ENCODE peak calls at places on chromosomes 6 and 20, in eight cellular contexts. P, M, Q, O, A, H, V and C are unnamed samples.

GRCh38 chr6:147738516-147739187 is 230.2 kb downstream of the SAMD5 start:
- DNase-seq in V (no peak), O (no peak), H (no peak), A (no peak), P (no peak), M (no peak), Q (no peak), C (no peak)

GRCh38 chr6:84466521-84466920 is 239.1 kb upstream of the CEP162 start:
- DNase-seq in P (no peak), H (no peak), M (no peak), Q (no peak), O (no peak), A (peak; percentile 57), V (no peak), C (no peak)

GRCh38 chr6:34389034-34389433 is 3.4 kb downstream of the NUDT3 start:
- DNase-seq in A (no peak), Q (no peak), M (no peak), P (no peak), V (peak; percentile 69), H (no peak), O (no peak), C (no peak)

GRCh38 chr6:515267-515666 is 123.7 kb downstream of the IRF4 start:
- DNase-seq in A (no peak), Q (no peak), O (no peak), M (no peak), H (no peak), V (no peak), P (no peak), C (no peak)

GRCh38 chr6:108526739-108527174 is 34.0 kb upstream of the FOXO3 start:
- DNase-seq in V (peak; percentile 69), A (peak; percentile 26), P (peak; percentile 16), Q (no peak), O (peak; percentile 44), M (peak; percentile 70), H (no peak), C (peak; percentile 58)

GRCh38 chr20:6780414-6780813 is 12.9 kb downstream of the BMP2 start:
- DNase-seq in O (no peak), P (no peak), H (no peak), Q (no peak), A (no peak), V (no peak), M (no peak), C (no peak)

GRCh38 chr6:136360783-136361182 is 71.1 kb upstream of the BCLAF1 start:
- DNase-seq in Q (no peak), V (no peak), O (no peak), M (no peak), A (no peak), H (no peak), P (no peak), C (no peak)

GRCh38 chr6:27149140-27149539 is 98.4 kb upstream of the PRSS16 start:
- DNase-seq in Q (no peak), P (no peak), H (peak; percentile 21), O (no peak), V (no peak), M (no peak), A (no peak), C (no peak)

GRCh38 chr6:108797951-108798671 is 50.1 kb upstream of the ARMC2 start:
- DNase-seq in Q (no peak), P (no peak), H (no peak), V (no peak), A (no peak), O (no peak), M (peak; percentile 39), C (no peak)

GRCh38 chr6:143157146-143157545 is 96.5 kb downstream of the AIG1 start:
- DNase-seq in M (no peak), P (no peak), V (no peak), O (no peak), Q (no peak), H (no peak), A (peak; percentile 41), C (peak; percentile 12)

GRCh38 chr6:158328952-158329351 is 16.7 kb downstream of the TULP4 start:
- DNase-seq in H (no peak), Q (no peak), V (no peak), M (no peak), O (no peak), P (no peak), A (no peak), C (no peak)

GRCh38 chr6:14117158-14118090 is at the start of gene CD83:
- DNase-seq in A (no peak), Q (peak; percentile 88), V (peak; percentile 87), H (peak; percentile 88), O (peak; percentile 92), P (peak; percentile 9), M (peak; percentile 81), C (peak; percentile 79)

GRCh38 chr20:47854687-47855212 is 69.5 kb upstream of the SULF2 start:
- DNase-seq in P (peak; percentile 45), Q (no peak), V (peak; percentile 71), M (no peak), A (peak; percentile 5), O (peak; percentile 57), H (no peak), C (peak; percentile 62)

GRCh38 chr6:145886228-145886956 is 71.8 kb upstream of the FBXO30 start:
- DNase-seq in Q (no peak), V (no peak), O (no peak), M (no peak), P (no peak), A (peak; percentile 74), H (no peak), C (no peak)

GRCh38 chr6:37779902-37780628 is 39.5 kb upstream of the ZFAND3 start:
- DNase-seq in H (no peak), O (no peak), A (no peak), Q (no peak), V (no peak), M (no peak), P (no peak), C (no peak)

GRCh38 chr6:76592561-76592960 is 520.1 kb upstream of the IMPG1 start:
- DNase-seq in A (no peak), V (no peak), P (no peak), O (no peak), M (no peak), Q (no peak), H (no peak), C (no peak)

GRCh38 chr20:50330504-50331313 is 140.1 kb downstream of the CEBPB start:
- DNase-seq in O (no peak), P (no peak), V (no peak), A (no peak), M (peak; percentile 64), H (no peak), Q (no peak), C (peak; percentile 48)

GRCh38 chr20:58818585-58819285 is 32.0 kb downstream of the GNAS-AS1 start:
- DNase-seq in V (peak; percentile 92), Q (no peak), O (no peak), M (no peak), H (peak; percentile 82), A (peak; percentile 97), P (no peak), C (peak; percentile 98)

GRCh38 chr6:139608872-139609271 is 234.4 kb upstream of the CITED2 start:
- DNase-seq in A (no peak), V (no peak), P (no peak), H (no peak), O (no peak), M (no peak), Q (no peak), C (no peak)

GRCh38 chr6:56729719-56730118 is 87.0 kb upstream of the DST start:
- DNase-seq in V (no peak), Q (no peak), M (no peak), H (no peak), O (no peak), A (peak; percentile 91), P (no peak), C (no peak)

GRCh38 chr6:161161889-161162624 is 111.8 kb downstream of the AGPAT4 start:
- DNase-seq in A (peak; percentile 51), M (no peak), H (no peak), V (no peak), Q (no peak), P (no peak), O (no peak), C (no peak)